ENCODE peak calls at places on chromosome 4, in nine cellular contexts. D is adrenal gland, Z is upper lobe of left lung, F is stomach, X is tibial nerve, E is Peyer's patch, Y is A549, P is transverse colon, A is thyroid gland. H is an unnamed sample.

GRCh38 chr4:150078041-150078995 is at the start of gene DCLK2:
- DNase-seq in A (peak; percentile 83), Z (peak; percentile 35), D (peak; percentile 76), X (peak; percentile 17), E (peak; percentile 35), Y (peak; percentile 75), P (peak; percentile 59), F (peak; percentile 55), H (peak; percentile 17)

GRCh38 chr4:76896731-76897521 is 1.0 kb downstream of the SOWAHB start:
- DNase-seq in X (no peak), F (peak; percentile 70), D (peak; percentile 27), E (no peak), Y (peak; percentile 13), A (peak; percentile 68), Z (peak; percentile 47), P (peak; percentile 58), H (no peak)

GRCh38 chr4:152709675-152710438 is 30.1 kb upstream of the TMEM154 start:
- DNase-seq in A (no peak), E (no peak), X (no peak), Y (no peak), F (no peak), P (no peak), D (no peak), Z (no peak), H (no peak)

GRCh38 chr4:1927675-1928074 is 56.5 kb downstream of the NSD2 start:
- DNase-seq in Y (no peak), A (no peak), P (no peak), E (no peak), Z (no peak), F (no peak), D (no peak), X (no peak), H (no peak)

GRCh38 chr4:27278615-27279014 is 418.0 kb downstream of the STIM2 start:
- DNase-seq in X (no peak), D (no peak), A (no peak), F (no peak), E (no peak), Y (no peak), Z (no peak), P (no peak), H (no peak)

GRCh38 chr4:180219080-180219479 is 2024.1 kb upstream of the TENM3 start:
- DNase-seq in E (no peak), X (no peak), Y (no peak), A (no peak), D (no peak), F (no peak), P (no peak), Z (no peak), H (no peak)

GRCh38 chr4:40199999-40200880 is 3.4 kb downstream of the RHOH start:
- DNase-seq in P (peak; percentile 60), Z (peak; percentile 57), D (no peak), E (peak; percentile 82), X (no peak), Y (no peak), A (no peak), F (peak; percentile 43), H (no peak)

GRCh38 chr4:12615822-12616221 is 868.3 kb downstream of the RAB28 start:
- DNase-seq in Y (no peak), X (no peak), F (no peak), Z (no peak), P (no peak), D (no peak), E (no peak), A (no peak), H (no peak)

GRCh38 chr4:139191373-139191772 is 14.4 kb upstream of the ELF2 start:
- DNase-seq in F (no peak), D (no peak), P (no peak), Z (no peak), Y (no peak), E (no peak), X (no peak), A (no peak), H (no peak)
- H3K27ac ChIP-seq in F (no peak overlapping the region), D (no peak overlapping the region), P (no peak overlapping the region), Z (no peak overlapping the region), Y (no peak overlapping the region), E (no peak overlapping the region), X (no peak overlapping the region), A (no peak overlapping the region), H (no peak overlapping the region)

GRCh38 chr4:184263461-184263860 is 45.8 kb upstream of the ENPP6 start:
- DNase-seq in A (no peak), X (no peak), E (no peak), Y (no peak), F (no peak), P (no peak), D (no peak), Z (no peak), H (no peak)

GRCh38 chr4:184263910-184264732 is 46.4 kb upstream of the ENPP6 start:
- DNase-seq in X (peak; percentile 95), F (peak; percentile 97), Z (peak; percentile 95), A (peak; percentile 94), P (peak; percentile 96), E (peak; percentile 96), D (peak; percentile 91), Y (peak; percentile 89), H (peak; percentile 79)

GRCh38 chr4:184267206-184267608 is 49.5 kb upstream of the ENPP6 start:
- DNase-seq in X (no peak), P (no peak), E (no peak), D (no peak), Z (no peak), F (no peak), A (no peak), Y (no peak), H (no peak)

GRCh38 chr4:184267673-184268573 is 50.2 kb upstream of the ENPP6 start:
- DNase-seq in Y (peak; percentile 58), A (no peak), F (peak; percentile 60), E (peak; percentile 82), Z (peak; percentile 79), D (peak; percentile 43), P (peak; percentile 77), X (no peak), H (peak; percentile 20)

GRCh38 chr4:184265566-184266351 is 48.1 kb upstream of the ENPP6 start:
- DNase-seq in P (peak; percentile 49), F (no peak), X (no peak), E (peak; percentile 60), Z (no peak), D (no peak), A (no peak), Y (peak; percentile 83), H (no peak)
- TF ChIP-seq POLR2A in P (no peak), F (no peak), X (no peak), E (peak; percentile 19), Z (no peak), D (no peak), A (no peak), Y (peak; percentile 54), H (no peak)

DNA sequence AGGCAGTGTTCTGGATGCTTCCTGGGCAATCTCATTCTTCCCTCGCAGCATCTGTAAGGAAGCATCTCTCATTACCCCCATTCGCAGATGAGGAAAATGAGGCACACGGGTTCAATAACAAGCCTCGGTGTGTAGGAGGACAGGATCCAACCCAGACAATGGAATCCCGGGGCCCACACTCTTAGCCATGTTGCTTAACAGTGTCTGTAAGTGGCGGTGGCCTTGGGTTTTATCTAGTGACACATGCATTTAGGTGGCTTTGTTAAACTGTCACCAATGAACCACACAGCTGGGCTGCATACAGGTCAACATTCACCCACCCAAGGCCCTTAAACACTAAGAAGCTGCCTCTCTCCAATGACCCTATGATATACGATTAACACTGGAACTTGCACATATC is 22.6 kb downstream of the RELL1 start:
- DNase-seq in D (no peak), P (no peak), A (no peak), X (no peak), Z (no peak), Y (no peak), F (no peak), E (no peak), H (no peak)
- H3K4me1 ChIP-seq in D (peaks cover 13% of the 10 kb centered on the region), P (peaks cover 66% of the 10 kb centered on the region), A (peaks cover 90% of the 10 kb centered on the region), X (peaks cover 39% of the 10 kb centered on the region), Z (peaks cover 48% of the 10 kb centered on the region), Y (peaks cover 69% of the 10 kb centered on the region), F (peaks cover 70% of the 10 kb centered on the region), E (no peaks in the 10 kb centered on the region), H (peaks cover 84% of the 10 kb centered on the region)

GRCh38 chr4:127249066-127249766 is 383.5 kb upstream of the INTU start:
- DNase-seq in D (no peak), Z (no peak), Y (no peak), A (no peak), E (no peak), X (no peak), P (no peak), F (no peak), H (no peak)
- H3K27ac ChIP-seq in D (no peak overlapping the region), Z (no peak overlapping the region), Y (no peak overlapping the region), A (no peak overlapping the region), E (no peak overlapping the region), X (no peak overlapping the region), P (no peak overlapping the region), F (no peak overlapping the region), H (no peak overlapping the region)

GRCh38 chr4:145840801-145841200 is 97.8 kb downstream of the ZNF827 start:
- DNase-seq in D (no peak), X (no peak), P (no peak), Y (no peak), E (no peak), Z (no peak), F (no peak), A (no peak), H (no peak)

GRCh38 chr4:145843651-145844050 is 95.0 kb downstream of the ZNF827 start:
- DNase-seq in Z (no peak), D (no peak), P (no peak), F (no peak), Y (no peak), X (no peak), E (no peak), A (no peak), H (no peak)

GRCh38 chr4:145845118-145845517 is 93.5 kb downstream of the ZNF827 start:
- DNase-seq in F (no peak), X (no peak), P (no peak), A (no peak), Z (no peak), E (no peak), D (no peak), Y (no peak), H (no peak)

GRCh38 chr4:145842224-145842887 is 96.3 kb downstream of the ZNF827 start:
- DNase-seq in D (no peak), F (no peak), P (no peak), Z (no peak), X (no peak), E (no peak), A (no peak), Y (no peak), H (peak; percentile 44)

DNA sequence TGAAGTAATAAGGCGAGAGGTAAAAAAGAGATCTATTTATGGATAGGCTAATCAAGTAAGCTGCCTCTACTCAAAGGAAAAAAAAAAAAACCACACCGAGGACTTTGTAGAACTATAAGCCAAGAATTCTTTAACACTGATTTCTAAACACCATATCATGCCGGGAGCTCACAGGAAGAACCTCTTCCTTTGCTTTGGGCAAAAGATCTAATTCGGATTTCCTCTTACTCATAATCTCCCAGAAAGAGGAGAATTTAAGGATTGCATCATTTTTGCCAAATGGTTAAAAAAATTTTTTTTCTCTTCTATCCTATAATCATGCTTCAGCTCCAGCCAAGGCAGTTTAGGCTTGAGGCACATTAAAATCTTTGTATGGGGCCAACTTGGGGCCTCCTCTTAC is 95.5 kb downstream of the ZNF827 start:
- DNase-seq in D (no peak), F (no peak), Y (no peak), P (no peak), X (no peak), E (no peak), Z (no peak), A (no peak), H (no peak)
- TF ChIP-seq POLR2A in D (no peak), F (no peak), Y (no peak), P (no peak), X (no peak), E (no peak), Z (no peak), A (no peak), H (no peak)

H was measured in gastrocnemius medialis.